ENCODE peak calls at places on chromosomes 12 and 14, in seven cellular contexts. L is NB4; F is activated CD4-positive, alpha-beta T cell treated with anti-CD3 and anti-CD28 coated beads, Interleukin-2, amount 10 ng/mL, durations not matched to agents 7 days and 5 days; R is stimulated activated CD8-positive, alpha-beta memory T cell treated with anti-CD3 and anti-CD28 coated beads, Interleukin-4, amount 100 ng/mL, for 24 hours; P is activated naive CD4-positive, alpha-beta T cell; N is nucleus accumbens; S is neural crest cell. K is an unnamed sample.

GRCh38 chr12:50985322-50985721 is 33.0 kb downstream of the HIGD1C start:
- DNase-seq in L (no peak), F (no peak), R (no peak), P (no peak), N (no peak), S (no peak), K (no peak)

GRCh38 chr14:31269599-31270195 is 62.1 kb upstream of the HECTD1 start:
- DNase-seq in L (no peak), F (no peak), R (no peak), P (no peak), N (no peak), S (no peak), K (no peak)

GRCh38 chr14:69842671-69843407 is 36.4 kb upstream of the SMOC1 start:
- DNase-seq in L (no peak), F (no peak), R (no peak), P (no peak), N (no peak), S (no peak), K (no peak)

GRCh38 chr12:65672441-65672840 is 151.8 kb upstream of the HMGA2 start:
- DNase-seq in L (no peak), F (no peak), R (no peak), P (no peak), N (no peak), S (no peak), K (no peak)

GRCh38 chr12:6285063-6285477 is 25.4 kb upstream of the PLEKHG6 start:
- DNase-seq in L (peak), F (peak), R (peak), P (peak), N (peak), S (peak), K (peak)

GRCh38 chr12:121992059-121992879 is 29.4 kb upstream of the BCL7A start:
- DNase-seq in L (no peak), F (peak), R (peak), P (peak), N (peak), S (no peak), K (no peak)

GRCh38 chr14:24131549-24131966 is 1.1 kb downstream of the FITM1 start:
- DNase-seq in L (no peak), F (no peak), R (no peak), P (no peak), N (no peak), S (no peak), K (no peak)

GRCh38 chr12:112005419-112006395 is 7.3 kb downstream of the TMEM116 start:
- DNase-seq in L (peak), F (no peak), R (no peak), P (no peak), N (no peak), S (no peak), K (no peak)

GRCh38 chr14:78319411-78319810 is 149.2 kb downstream of the NRXN3 start:
- DNase-seq in L (no peak), F (no peak), R (no peak), P (no peak), N (no peak), S (no peak), K (no peak)

GRCh38 chr12:121513464-121514183 is 67.2 kb downstream of the KDM2B start:
- DNase-seq in L (peak), F (no peak), R (no peak), P (no peak), N (no peak), S (no peak), K (no peak)

GRCh38 chr14:77158175-77158908 is 16.8 kb upstream of the ZDHHC22 start:
- DNase-seq in L (no peak), F (no peak), R (no peak), P (no peak), N (peak), S (peak), K (no peak)

GRCh38 chr12:51942501-51943000 is 8.9 kb upstream of the ACVR1B start:
- DNase-seq in L (no peak), F (no peak), R (no peak), P (no peak), N (no peak), S (no peak), K (no peak)

GRCh38 chr14:91127411-91127810 is 13.5 kb downstream of the DGLUCY start:
- DNase-seq in L (no peak), F (no peak), R (no peak), P (no peak), N (no peak), S (no peak), K (no peak)

K was measured in endothelial cell.